ENCODE peak calls at places on chromosomes 4 and X, in eight cellular contexts. C is heart left ventricle, A is body of pancreas, P is left cardiac atrium, X is fibroblast of pulmonary artery, R is caudate nucleus, F is smooth muscle cell of the brain vasculature, G is AG20443. I is an unnamed sample.

GRCh38 chrX:16462912-16463311 is 187.0 kb upstream of the S100G start:
- DNase-seq in C (no peak), R (no peak), F (no peak), P (no peak), A (no peak), X (peak; percentile 33), G (peak; percentile 61), I (no peak)

GRCh38 chr4:151415978-151416377 is 7.0 kb downstream of the FHIP1A start:
- DNase-seq in P (no peak), F (no peak), X (peak; percentile 59), A (no peak), R (no peak), C (no peak), G (peak; percentile 46), I (no peak)

GRCh38 chr4:879730-880079 is 52.4 kb downstream of the GAK start:
- DNase-seq in P (no peak), G (no peak), R (peak; percentile 30), X (no peak), A (no peak), F (no peak), C (no peak), I (no peak)

GRCh38 chr4:158873795-158874359 is 105.1 kb downstream of the FNIP2 start:
- DNase-seq in F (no peak), P (no peak), G (peak; percentile 37), C (no peak), X (peak; percentile 67), A (no peak), R (no peak), I (no peak)

GRCh38 chrX:39550795-39551361 is 546.9 kb downstream of the BCOR start:
- DNase-seq in G (no peak), F (no peak), X (no peak), A (no peak), C (no peak), P (no peak), R (no peak), I (no peak)

GRCh38 chr4:93748943-93749342 is 79.6 kb upstream of the ATOH1 start:
- DNase-seq in A (no peak), R (no peak), G (no peak), C (no peak), F (no peak), X (no peak), P (no peak), I (no peak)

GRCh38 chr4:139735381-139736256 is 70.0 kb downstream of the MGST2 start:
- DNase-seq in G (peak; percentile 25), A (peak; percentile 28), C (peak; percentile 69), X (no peak), P (peak; percentile 41), F (no peak), R (peak; percentile 18), I (peak; percentile 63)

GRCh38 chrX:65608021-65608420 is 59.4 kb upstream of the MSN start:
- DNase-seq in C (no peak), F (no peak), X (no peak), P (no peak), A (no peak), R (no peak), G (no peak), I (no peak)

GRCh38 chr4:1869530-1870327 is 1.5 kb upstream of the NSD2 start:
- DNase-seq in X (no peak), G (no peak), R (no peak), F (no peak), P (no peak), C (no peak), A (no peak), I (peak; percentile 61)

GRCh38 chrX:55142919-55143310 is 54.1 kb downstream of the PAGE2 start:
- DNase-seq in F (no peak), R (no peak), C (no peak), P (no peak), X (no peak), A (no peak), G (no peak), I (no peak)

I was measured in GM20000.